ENCODE peak calls at places on chromosomes 5 and 9, in seven cellular contexts. One of them, this sample, is unnamed.

GRCh38 chr9:73911814-73912213 is 585.3 kb upstream of the RORB start:
- DNase-seq in NCI-H1092 treated with DMSO at 0.1 percent for 48 hours: no peak
- DNase-seq in sigmoid colon: no peak
- DNase-seq in kidney tubule cell: no peak
- DNase-seq in glutamatergic neuron: no peak
- DNase-seq in stimulated activated CD4-positive, alpha-beta T cell treated with anti-CD3 and anti-CD28 coated beads, TNF-alpha, amount 100 ng/mL, for 24 hours: no peak
- DNase-seq in H9: no peak
- DNase-seq in this sample: no peak

GRCh38 chr5:134551891-134552290 is 26.4 kb downstream of the JADE2 start:
- DNase-seq in NCI-H1092 treated with DMSO at 0.1 percent for 48 hours: no peak
- DNase-seq in sigmoid colon: no peak
- DNase-seq in kidney tubule cell: peak; percentile 48
- DNase-seq in glutamatergic neuron: no peak
- DNase-seq in stimulated activated CD4-positive, alpha-beta T cell treated with anti-CD3 and anti-CD28 coated beads, TNF-alpha, amount 100 ng/mL, for 24 hours: no peak
- DNase-seq in H9: no peak
- DNase-seq in this sample: no peak

GRCh38 chr9:130137870-130138653 is 34.1 kb upstream of the NCS1 start:
- DNase-seq in NCI-H1092 treated with DMSO at 0.1 percent for 48 hours: no peak
- DNase-seq in sigmoid colon: peak; percentile 87
- DNase-seq in kidney tubule cell: peak; percentile 86
- DNase-seq in glutamatergic neuron: peak; percentile 68
- DNase-seq in stimulated activated CD4-positive, alpha-beta T cell treated with anti-CD3 and anti-CD28 coated beads, TNF-alpha, amount 100 ng/mL, for 24 hours: no peak
- DNase-seq in H9: peak; percentile 81
- DNase-seq in this sample: peak; percentile 90

GRCh38 chr9:98159301-98159700 is 33.1 kb downstream of the CORO2A start:
- DNase-seq in NCI-H1092 treated with DMSO at 0.1 percent for 48 hours: no peak
- DNase-seq in sigmoid colon: peak; percentile 55
- DNase-seq in kidney tubule cell: no peak
- DNase-seq in glutamatergic neuron: no peak
- DNase-seq in stimulated activated CD4-positive, alpha-beta T cell treated with anti-CD3 and anti-CD28 coated beads, TNF-alpha, amount 100 ng/mL, for 24 hours: no peak
- DNase-seq in H9: no peak
- DNase-seq in this sample: no peak

GRCh38 chr9:132955768-132956167 is 11.4 kb upstream of the TSC1 start:
- DNase-seq in NCI-H1092 treated with DMSO at 0.1 percent for 48 hours: no peak
- DNase-seq in sigmoid colon: no peak
- DNase-seq in kidney tubule cell: no peak
- DNase-seq in glutamatergic neuron: no peak
- DNase-seq in stimulated activated CD4-positive, alpha-beta T cell treated with anti-CD3 and anti-CD28 coated beads, TNF-alpha, amount 100 ng/mL, for 24 hours: no peak
- DNase-seq in H9: no peak
- DNase-seq in this sample: no peak

GRCh38 chr9:78574354-78575036 is 277.6 kb downstream of the PSAT1 start:
- DNase-seq in NCI-H1092 treated with DMSO at 0.1 percent for 48 hours: peak; percentile 11
- DNase-seq in sigmoid colon: no peak
- DNase-seq in kidney tubule cell: no peak
- DNase-seq in glutamatergic neuron: no peak
- DNase-seq in stimulated activated CD4-positive, alpha-beta T cell treated with anti-CD3 and anti-CD28 coated beads, TNF-alpha, amount 100 ng/mL, for 24 hours: no peak
- DNase-seq in H9: no peak
- DNase-seq in this sample: no peak

GRCh38 chr5:143010335-143010734 is 240.2 kb downstream of the ARHGAP26 start:
- DNase-seq in NCI-H1092 treated with DMSO at 0.1 percent for 48 hours: peak; percentile 83
- DNase-seq in sigmoid colon: no peak
- DNase-seq in kidney tubule cell: peak; percentile 66
- DNase-seq in glutamatergic neuron: no peak
- DNase-seq in stimulated activated CD4-positive, alpha-beta T cell treated with anti-CD3 and anti-CD28 coated beads, TNF-alpha, amount 100 ng/mL, for 24 hours: no peak
- DNase-seq in H9: no peak
- DNase-seq in this sample: no peak

GRCh38 chr9:33263131-33263935 is 1.2 kb downstream of the BAG1 start:
- DNase-seq in NCI-H1092 treated with DMSO at 0.1 percent for 48 hours: peak; percentile 47
- DNase-seq in sigmoid colon: no peak
- DNase-seq in kidney tubule cell: peak; percentile 52
- DNase-seq in glutamatergic neuron: peak; percentile 22
- DNase-seq in stimulated activated CD4-positive, alpha-beta T cell treated with anti-CD3 and anti-CD28 coated beads, TNF-alpha, amount 100 ng/mL, for 24 hours: peak; percentile 2
- DNase-seq in H9: no peak
- DNase-seq in this sample: no peak

GRCh38 chr5:53983568-53984465 is 326.6 kb downstream of the ARL15 start:
- DNase-seq in NCI-H1092 treated with DMSO at 0.1 percent for 48 hours: no peak
- DNase-seq in sigmoid colon: no peak
- DNase-seq in kidney tubule cell: no peak
- DNase-seq in glutamatergic neuron: no peak
- DNase-seq in stimulated activated CD4-positive, alpha-beta T cell treated with anti-CD3 and anti-CD28 coated beads, TNF-alpha, amount 100 ng/mL, for 24 hours: no peak
- DNase-seq in H9: no peak
- DNase-seq in this sample: no peak

GRCh38 chr5:96509313-96509712 is 76.3 kb upstream of the PCSK1 start:
- DNase-seq in NCI-H1092 treated with DMSO at 0.1 percent for 48 hours: no peak
- DNase-seq in sigmoid colon: no peak
- DNase-seq in kidney tubule cell: peak; percentile 35
- DNase-seq in glutamatergic neuron: no peak
- DNase-seq in stimulated activated CD4-positive, alpha-beta T cell treated with anti-CD3 and anti-CD28 coated beads, TNF-alpha, amount 100 ng/mL, for 24 hours: no peak
- DNase-seq in H9: no peak
- DNase-seq in this sample: no peak

GRCh38 chr9:76067693-76068092 is 177.2 kb downstream of the PCSK5 start:
- DNase-seq in NCI-H1092 treated with DMSO at 0.1 percent for 48 hours: no peak
- DNase-seq in sigmoid colon: no peak
- DNase-seq in kidney tubule cell: no peak
- DNase-seq in glutamatergic neuron: no peak
- DNase-seq in stimulated activated CD4-positive, alpha-beta T cell treated with anti-CD3 and anti-CD28 coated beads, TNF-alpha, amount 100 ng/mL, for 24 hours: no peak
- DNase-seq in H9: no peak
- DNase-seq in this sample: no peak

GRCh38 chr5:53482717-53483638 is 2.5 kb downstream of the FST start:
- DNase-seq in NCI-H1092 treated with DMSO at 0.1 percent for 48 hours: no peak
- DNase-seq in sigmoid colon: peak; percentile 75
- DNase-seq in kidney tubule cell: peak; percentile 41
- DNase-seq in glutamatergic neuron: peak; percentile 39
- DNase-seq in stimulated activated CD4-positive, alpha-beta T cell treated with anti-CD3 and anti-CD28 coated beads, TNF-alpha, amount 100 ng/mL, for 24 hours: no peak
- DNase-seq in H9: peak; percentile 81
- DNase-seq in this sample: no peak

GRCh38 chr5:13771011-13771571 is 173.4 kb downstream of the DNAH5 start:
- DNase-seq in NCI-H1092 treated with DMSO at 0.1 percent for 48 hours: no peak
- DNase-seq in sigmoid colon: no peak
- DNase-seq in kidney tubule cell: peak; percentile 28
- DNase-seq in glutamatergic neuron: no peak
- DNase-seq in stimulated activated CD4-positive, alpha-beta T cell treated with anti-CD3 and anti-CD28 coated beads, TNF-alpha, amount 100 ng/mL, for 24 hours: no peak
- DNase-seq in H9: no peak
- DNase-seq in this sample: no peak

GRCh38 chr9:129836342-129837007 is 1.2 kb downstream of the USP20 start:
- DNase-seq in NCI-H1092 treated with DMSO at 0.1 percent for 48 hours: no peak
- DNase-seq in sigmoid colon: no peak
- DNase-seq in kidney tubule cell: peak; percentile 10
- DNase-seq in glutamatergic neuron: no peak
- DNase-seq in stimulated activated CD4-positive, alpha-beta T cell treated with anti-CD3 and anti-CD28 coated beads, TNF-alpha, amount 100 ng/mL, for 24 hours: no peak
- DNase-seq in H9: no peak
- DNase-seq in this sample: no peak

GRCh38 chr9:92671323-92671722 is 1.4 kb upstream of the IPPK start:
- DNase-seq in NCI-H1092 treated with DMSO at 0.1 percent for 48 hours: no peak
- DNase-seq in sigmoid colon: no peak
- DNase-seq in kidney tubule cell: peak; percentile 78
- DNase-seq in glutamatergic neuron: no peak
- DNase-seq in stimulated activated CD4-positive, alpha-beta T cell treated with anti-CD3 and anti-CD28 coated beads, TNF-alpha, amount 100 ng/mL, for 24 hours: no peak
- DNase-seq in H9: no peak
- DNase-seq in this sample: peak; percentile 72

GRCh38 chr9:129225815-129226214 is 47.8 kb upstream of the IER5L start:
- DNase-seq in NCI-H1092 treated with DMSO at 0.1 percent for 48 hours: no peak
- DNase-seq in sigmoid colon: peak; percentile 90
- DNase-seq in kidney tubule cell: no peak
- DNase-seq in glutamatergic neuron: no peak
- DNase-seq in stimulated activated CD4-positive, alpha-beta T cell treated with anti-CD3 and anti-CD28 coated beads, TNF-alpha, amount 100 ng/mL, for 24 hours: no peak
- DNase-seq in H9: peak; percentile 87
- DNase-seq in this sample: no peak

GRCh38 chr9:109232449-109232848 is 65.4 kb upstream of the FRRS1L start:
- DNase-seq in NCI-H1092 treated with DMSO at 0.1 percent for 48 hours: no peak
- DNase-seq in sigmoid colon: no peak
- DNase-seq in kidney tubule cell: peak; percentile 47
- DNase-seq in glutamatergic neuron: no peak
- DNase-seq in stimulated activated CD4-positive, alpha-beta T cell treated with anti-CD3 and anti-CD28 coated beads, TNF-alpha, amount 100 ng/mL, for 24 hours: no peak
- DNase-seq in H9: no peak
- DNase-seq in this sample: no peak

GRCh38 chr5:137344723-137345322 is 154.3 kb downstream of the SPOCK1 start:
- DNase-seq in NCI-H1092 treated with DMSO at 0.1 percent for 48 hours: peak; percentile 51
- DNase-seq in sigmoid colon: peak; percentile 70
- DNase-seq in kidney tubule cell: peak; percentile 65
- DNase-seq in glutamatergic neuron: peak; percentile 62
- DNase-seq in stimulated activated CD4-positive, alpha-beta T cell treated with anti-CD3 and anti-CD28 coated beads, TNF-alpha, amount 100 ng/mL, for 24 hours: no peak
- DNase-seq in H9: peak; percentile 58
- DNase-seq in this sample: no peak

GRCh38 chr9:110427497-110428104 is 89.9 kb upstream of the TXNDC8 start:
- DNase-seq in NCI-H1092 treated with DMSO at 0.1 percent for 48 hours: peak; percentile 51
- DNase-seq in sigmoid colon: no peak
- DNase-seq in kidney tubule cell: peak; percentile 47
- DNase-seq in glutamatergic neuron: peak; percentile 76
- DNase-seq in stimulated activated CD4-positive, alpha-beta T cell treated with anti-CD3 and anti-CD28 coated beads, TNF-alpha, amount 100 ng/mL, for 24 hours: no peak
- DNase-seq in H9: peak; percentile 77
- DNase-seq in this sample: peak; percentile 8

GRCh38 chr5:77806213-77806843 is 30.2 kb upstream of the TBCA start:
- DNase-seq in NCI-H1092 treated with DMSO at 0.1 percent for 48 hours: no peak
- DNase-seq in sigmoid colon: no peak
- DNase-seq in kidney tubule cell: no peak
- DNase-seq in glutamatergic neuron: no peak
- DNase-seq in stimulated activated CD4-positive, alpha-beta T cell treated with anti-CD3 and anti-CD28 coated beads, TNF-alpha, amount 100 ng/mL, for 24 hours: no peak
- DNase-seq in H9: no peak
- DNase-seq in this sample: no peak

GRCh38 chr9:101485873-101486692 is 47.6 kb upstream of the RNF20 start:
- DNase-seq in NCI-H1092 treated with DMSO at 0.1 percent for 48 hours: peak; percentile 78
- DNase-seq in sigmoid colon: no peak
- DNase-seq in kidney tubule cell: peak; percentile 51
- DNase-seq in glutamatergic neuron: peak; percentile 87
- DNase-seq in stimulated activated CD4-positive, alpha-beta T cell treated with anti-CD3 and anti-CD28 coated beads, TNF-alpha, amount 100 ng/mL, for 24 hours: no peak
- DNase-seq in H9: peak; percentile 75
- DNase-seq in this sample: peak; percentile 61

GRCh38 chr5:36948041-36948440 is 71.5 kb downstream of the NIPBL start:
- DNase-seq in NCI-H1092 treated with DMSO at 0.1 percent for 48 hours: no peak
- DNase-seq in sigmoid colon: no peak
- DNase-seq in kidney tubule cell: peak; percentile 88
- DNase-seq in glutamatergic neuron: no peak
- DNase-seq in stimulated activated CD4-positive, alpha-beta T cell treated with anti-CD3 and anti-CD28 coated beads, TNF-alpha, amount 100 ng/mL, for 24 hours: no peak
- DNase-seq in H9: no peak
- DNase-seq in this sample: peak; percentile 53

GRCh38 chr5:52657231-52657645 is 130.5 kb upstream of the ITGA1 start:
- DNase-seq in NCI-H1092 treated with DMSO at 0.1 percent for 48 hours: peak; percentile 59
- DNase-seq in sigmoid colon: no peak
- DNase-seq in kidney tubule cell: peak; percentile 61
- DNase-seq in glutamatergic neuron: no peak
- DNase-seq in stimulated activated CD4-positive, alpha-beta T cell treated with anti-CD3 and anti-CD28 coated beads, TNF-alpha, amount 100 ng/mL, for 24 hours: no peak
- DNase-seq in H9: no peak
- DNase-seq in this sample: peak; percentile 19

GRCh38 chr5:132759114-132760042 is 12.2 kb downstream of the CCNI2 start:
- DNase-seq in NCI-H1092 treated with DMSO at 0.1 percent for 48 hours: no peak
- DNase-seq in sigmoid colon: no peak
- DNase-seq in kidney tubule cell: no peak
- DNase-seq in glutamatergic neuron: no peak
- DNase-seq in stimulated activated CD4-positive, alpha-beta T cell treated with anti-CD3 and anti-CD28 coated beads, TNF-alpha, amount 100 ng/mL, for 24 hours: no peak
- DNase-seq in H9: no peak
- DNase-seq in this sample: no peak

GRCh38 chr9:99253772-99254431 is 31.8 kb downstream of the SEC61B start:
- DNase-seq in NCI-H1092 treated with DMSO at 0.1 percent for 48 hours: no peak
- DNase-seq in sigmoid colon: no peak
- DNase-seq in kidney tubule cell: no peak
- DNase-seq in glutamatergic neuron: no peak
- DNase-seq in stimulated activated CD4-positive, alpha-beta T cell treated with anti-CD3 and anti-CD28 coated beads, TNF-alpha, amount 100 ng/mL, for 24 hours: peak; percentile 76
- DNase-seq in H9: no peak
- DNase-seq in this sample: no peak

GRCh38 chr5:151779531-151780125 is 7.9 kb downstream of the G3BP1 start:
- DNase-seq in NCI-H1092 treated with DMSO at 0.1 percent for 48 hours: no peak
- DNase-seq in sigmoid colon: no peak
- DNase-seq in kidney tubule cell: no peak
- DNase-seq in glutamatergic neuron: no peak
- DNase-seq in stimulated activated CD4-positive, alpha-beta T cell treated with anti-CD3 and anti-CD28 coated beads, TNF-alpha, amount 100 ng/mL, for 24 hours: no peak
- DNase-seq in H9: no peak
- DNase-seq in this sample: no peak

GRCh38 chr5:151737421-151737820 is 21.0 kb downstream of the ATOX1 start:
- DNase-seq in NCI-H1092 treated with DMSO at 0.1 percent for 48 hours: no peak
- DNase-seq in sigmoid colon: no peak
- DNase-seq in kidney tubule cell: no peak
- DNase-seq in glutamatergic neuron: no peak
- DNase-seq in stimulated activated CD4-positive, alpha-beta T cell treated with anti-CD3 and anti-CD28 coated beads, TNF-alpha, amount 100 ng/mL, for 24 hours: no peak
- DNase-seq in H9: no peak
- DNase-seq in this sample: no peak

GRCh38 chr5:87829214-87829551 is 416.5 kb upstream of the CCNH start:
- DNase-seq in NCI-H1092 treated with DMSO at 0.1 percent for 48 hours: no peak
- DNase-seq in sigmoid colon: peak; percentile 83
- DNase-seq in kidney tubule cell: no peak
- DNase-seq in glutamatergic neuron: no peak
- DNase-seq in stimulated activated CD4-positive, alpha-beta T cell treated with anti-CD3 and anti-CD28 coated beads, TNF-alpha, amount 100 ng/mL, for 24 hours: no peak
- DNase-seq in H9: no peak
- DNase-seq in this sample: peak; percentile 61

GRCh38 chr9:127955294-127956015 is 17.8 kb upstream of the DPM2 start:
- DNase-seq in NCI-H1092 treated with DMSO at 0.1 percent for 48 hours: peak; percentile 91
- DNase-seq in sigmoid colon: peak; percentile 89
- DNase-seq in kidney tubule cell: peak; percentile 95
- DNase-seq in glutamatergic neuron: no peak
- DNase-seq in stimulated activated CD4-positive, alpha-beta T cell treated with anti-CD3 and anti-CD28 coated beads, TNF-alpha, amount 100 ng/mL, for 24 hours: peak; percentile 77
- DNase-seq in H9: peak; percentile 93
- DNase-seq in this sample: peak; percentile 91

GRCh38 chr5:132056610-132057497 is 3.6 kb upstream of the IL3 start:
- DNase-seq in NCI-H1092 treated with DMSO at 0.1 percent for 48 hours: no peak
- DNase-seq in sigmoid colon: peak; percentile 44
- DNase-seq in kidney tubule cell: no peak
- DNase-seq in glutamatergic neuron: peak; percentile 7
- DNase-seq in stimulated activated CD4-positive, alpha-beta T cell treated with anti-CD3 and anti-CD28 coated beads, TNF-alpha, amount 100 ng/mL, for 24 hours: no peak
- DNase-seq in H9: peak; percentile 11
- DNase-seq in this sample: no peak

GRCh38 chr5:99104538-99105132 is 175.8 kb upstream of the CHD1 start:
- DNase-seq in NCI-H1092 treated with DMSO at 0.1 percent for 48 hours: peak; percentile 48
- DNase-seq in sigmoid colon: no peak
- DNase-seq in kidney tubule cell: peak; percentile 46
- DNase-seq in glutamatergic neuron: no peak
- DNase-seq in stimulated activated CD4-positive, alpha-beta T cell treated with anti-CD3 and anti-CD28 coated beads, TNF-alpha, amount 100 ng/mL, for 24 hours: no peak
- DNase-seq in H9: no peak
- DNase-seq in this sample: peak; percentile 12